ENCODE peak calls at places on chromosomes 12 and 14, in ten cellular contexts. J is upper lobe of left lung, L is sigmoid colon, E is A549, W is SK-N-SH, H is transverse colon, Z is ovary, Q is HepG2, Y is K562, T is tibial nerve. O is an unnamed sample. For H3K4me1, the result is how much of the 10 kb centered on the place peaks cover.

GRCh38 chr14:91116913-91117588 is 3.2 kb downstream of the DGLUCY start:
- DNase-seq in J (no peak), L (no peak), E (no peak), W (no peak), H (no peak), Z (no peak), Q (no peak), Y (no peak), T (no peak), O (no peak)

GRCh38 chr14:99412122-99413061 is 68.3 kb downstream of the SETD3 start:
- DNase-seq in J (no peak), L (no peak), E (no peak), W (no peak), H (no peak), Z (peak), Q (no peak), Y (no peak), T (no peak), O (no peak)

GRCh38 chr12:51449569-51450246 is 25.1 kb downstream of the SLC4A8 start:
- DNase-seq in J (no peak), L (no peak), E (no peak), W (no peak), H (no peak), Z (no peak), Q (no peak), Y (no peak), T (no peak), O (no peak)

GRCh38 chr12:2773199-2773875 is 21.4 kb upstream of the FKBP4 start:
- DNase-seq in J (no peak), L (no peak), E (no peak), W (no peak), H (no peak), Z (no peak), Q (no peak), Y (no peak), T (no peak), O (no peak)

GRCh38 chr12:1935700-1936378 is 17.4 kb upstream of the CACNA2D4 start:
- DNase-seq in J (no peak), L (peak), E (no peak), W (peak), H (no peak), Z (no peak), Q (no peak), Y (no peak), T (no peak), O (no peak)

GRCh38 chr14:99117671-99118045 is 154.3 kb downstream of the BCL11B start:
- DNase-seq in J (no peak), L (no peak), E (no peak), W (no peak), H (no peak), Z (no peak), Q (no peak), Y (no peak), T (no peak), O (no peak)

GRCh38 chr14:65456247-65456646 is 43.7 kb downstream of the FUT8 start:
- DNase-seq in J (no peak), L (no peak), E (no peak), W (no peak), H (no peak), Z (no peak), Q (no peak), Y (no peak), T (no peak), O (no peak)

GRCh38 chr12:48795550-48796455 is 6.9 kb upstream of the ADCY6 start:
- DNase-seq in J (peak), L (peak), E (peak), W (peak), H (peak), Z (peak), Q (peak), Y (peak), T (peak), O (no peak)

GRCh38 chr14:31465113-31465512 is 7.8 kb upstream of the DTD2 start:
- DNase-seq in J (no peak), L (no peak), E (no peak), W (no peak), H (no peak), Z (no peak), Q (no peak), Y (no peak), T (no peak), O (no peak)

GRCh38 chr12:4994622-4995021 is 49.1 kb upstream of the KCNA5 start:
- DNase-seq in J (no peak), L (no peak), E (no peak), W (no peak), H (no peak), Z (no peak), Q (no peak), Y (no peak), T (no peak), O (no peak)

GRCh38 chr14:55481769-55482168 is 41.4 kb upstream of the TBPL2 start:
- DNase-seq in J (no peak), L (no peak), E (no peak), W (no peak), H (no peak), Z (no peak), Q (no peak), Y (no peak), T (no peak), O (no peak)

GRCh38 chr12:47757840-47758583 is 668 bp downstream of the RAPGEF3 start:
- DNase-seq in J (peak), L (no peak), E (no peak), W (no peak), H (peak), Z (peak), Q (no peak), Y (no peak), T (no peak), O (no peak)

GRCh38 chr12:121001841-121002483 is 14.3 kb downstream of the C12orf43 start:
- DNase-seq in J (no peak), L (no peak), E (no peak), W (no peak), H (no peak), Z (no peak), Q (no peak), Y (no peak), T (no peak), O (no peak)

GRCh38 chr12:176321-177181 is 37.4 kb downstream of the SLC6A12 start:
- DNase-seq in J (no peak), L (no peak), E (no peak), W (peak), H (peak), Z (no peak), Q (peak), Y (no peak), T (no peak), O (no peak)

GRCh38 chr12:93851245-93851665 is 174.1 kb downstream of the CRADD start:
- DNase-seq in J (no peak), L (no peak), E (no peak), W (no peak), H (peak), Z (no peak), Q (no peak), Y (no peak), T (no peak), O (no peak)

GRCh38 chr12:57005980-57006808 is at the start of gene ZBTB39:
- DNase-seq in J (peak), L (peak), E (peak), W (peak), H (peak), Z (peak), Q (peak), Y (peak), T (no peak), O (no peak)

GRCh38 chr12:70948976-70949336 is 28.4 kb upstream of the PTPRR start:
- DNase-seq in J (no peak), L (peak), E (no peak), W (no peak), H (no peak), Z (peak), Q (no peak), Y (no peak), T (no peak), O (no peak)

GRCh38 chr12:69068431-69068830 is 135.5 kb upstream of the CPM start:
- DNase-seq in J (peak), L (no peak), E (peak), W (no peak), H (peak), Z (no peak), Q (peak), Y (no peak), T (no peak), O (no peak)

GRCh38 chr12:110965574-110965973 is 45.2 kb upstream of the MYL2 start:
- DNase-seq in J (no peak), L (no peak), E (no peak), W (no peak), H (no peak), Z (no peak), Q (no peak), Y (peak), T (no peak), O (no peak)

GRCh38 chr12:127294651-127295205 is 972.2 kb upstream of the TMEM132C start:
- DNase-seq in J (no peak), L (no peak), E (no peak), W (no peak), H (no peak), Z (no peak), Q (no peak), Y (no peak), T (no peak), O (peak)

GRCh38 chr12:116274552-116275375 is 2.7 kb downstream of the MED13L start:
- DNase-seq in J (no peak), L (no peak), E (no peak), W (no peak), H (no peak), Z (no peak), Q (no peak), Y (no peak), T (no peak), O (no peak)

GRCh38 chr12:106145539-106146447 is 7.0 kb upstream of the NUAK1 start:
- DNase-seq in J (no peak), L (no peak), E (no peak), W (no peak), H (peak), Z (peak), Q (no peak), Y (no peak), T (no peak), O (no peak)

GRCh38 chr12:97640826-97641225 is 178.2 kb downstream of the RMST start:
- DNase-seq in J (no peak), L (no peak), E (no peak), W (no peak), H (no peak), Z (no peak), Q (no peak), Y (no peak), T (no peak), O (no peak)

GRCh38 chr14:50510157-50510556 is 22.2 kb downstream of the MAP4K5 start:
- DNase-seq in J (no peak), L (no peak), E (no peak), W (no peak), H (no peak), Z (no peak), Q (no peak), Y (no peak), T (no peak), O (no peak)

GRCh38 chr12:50104614-50105366 is 982 bp downstream of the GPD1 start:
- DNase-seq in J (no peak), L (peak), E (no peak), W (no peak), H (no peak), Z (no peak), Q (peak), Y (no peak), T (no peak), O (no peak)

GRCh38 chr12:1517007-1517406 is 77.4 kb downstream of the FBXL14 start:
- DNase-seq in J (no peak), L (no peak), E (no peak), W (peak), H (no peak), Z (no peak), Q (peak), Y (no peak), T (no peak), O (no peak)

GRCh38 chr12:49827351-49828099 is 688 bp downstream of the NCKAP5L start:
- DNase-seq in J (peak), L (peak), E (peak), W (peak), H (peak), Z (peak), Q (peak), Y (peak), T (peak), O (no peak)

GRCh38 chr12:56818629-56819028 is 55.5 kb downstream of the HSD17B6 start:
- DNase-seq in J (no peak), L (no peak), E (no peak), W (no peak), H (no peak), Z (no peak), Q (no peak), Y (no peak), T (no peak), O (no peak)

GRCh38 chr12:27398466-27398865 is 48.1 kb upstream of the SMCO2 start:
- DNase-seq in J (no peak), L (no peak), E (no peak), W (no peak), H (no peak), Z (no peak), Q (no peak), Y (no peak), T (no peak), O (no peak)

GRCh38 chr14:33052899-33053400 is 114.3 kb downstream of the NPAS3 start:
- DNase-seq in J (no peak), L (no peak), E (no peak), W (no peak), H (no peak), Z (no peak), Q (no peak), Y (no peak), T (no peak), O (no peak)

GRCh38 chr12:47231456-47231855 is 151.7 kb upstream of the AMIGO2 start:
- DNase-seq in J (no peak), L (no peak), E (no peak), W (no peak), H (no peak), Z (no peak), Q (no peak), Y (no peak), T (no peak), O (no peak)

GRCh38 chr12:12734561-12735071 is 17.4 kb downstream of the CDKN1B start:
- DNase-seq in J (no peak), L (no peak), E (no peak), W (no peak), H (no peak), Z (no peak), Q (no peak), Y (no peak), T (no peak), O (no peak)
- TF ChIP-seq EP300 in J (no peak), L (no peak), E (no peak), W (no peak), H (no peak), Z (no peak), Q (no peak), Y (no peak), T (no peak), O (no peak)

DNA sequence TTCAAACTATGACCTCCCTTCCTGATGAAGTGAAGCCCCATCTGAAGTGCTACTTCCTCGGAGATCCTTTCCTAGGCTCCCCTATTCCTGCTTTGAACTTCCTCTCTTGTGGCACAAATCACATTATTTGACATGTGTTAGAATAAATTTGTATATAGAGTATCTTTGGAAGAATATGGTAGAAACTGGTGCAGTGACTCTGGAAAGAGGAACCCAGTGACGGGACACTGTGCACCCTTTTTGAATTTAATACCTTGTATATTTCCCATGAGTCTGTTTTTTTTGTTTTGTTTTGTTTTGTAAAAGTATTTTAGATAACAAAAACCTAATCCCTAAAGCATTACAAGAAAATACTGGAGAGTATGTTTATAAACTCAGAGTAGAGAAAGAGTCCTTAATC is 66.3 kb upstream of the SRSF5 start:
- DNase-seq in J (no peak), L (no peak), E (no peak), W (no peak), H (no peak), Z (no peak), Q (no peak), Y (no peak), T (no peak), O (no peak)
- H3K4me1 ChIP-seq in J (half or more), L (under half), E (under half), W (under half), H (under half), Z (under half), Q (half or more), Y (half or more), T (half or more), O (under half)

GRCh38 chr12:124866195-124866882 is 2.7 kb upstream of the SCARB1 start:
- DNase-seq in J (no peak), L (no peak), E (no peak), W (no peak), H (no peak), Z (no peak), Q (no peak), Y (no peak), T (no peak), O (no peak)

GRCh38 chr12:124863409-124864325 is at the start of gene SCARB1:
- DNase-seq in J (peak), L (peak), E (peak), W (peak), H (peak), Z (peak), Q (peak), Y (peak), T (peak), O (peak)

GRCh38 chr12:124865728-124866127 is 2.1 kb upstream of the SCARB1 start:
- DNase-seq in J (peak), L (no peak), E (no peak), W (no peak), H (no peak), Z (no peak), Q (no peak), Y (no peak), T (no peak), O (no peak)

GRCh38 chr12:124862768-124863408 is 776 bp downstream of the SCARB1 start:
- DNase-seq in J (peak), L (no peak), E (peak), W (peak), H (peak), Z (peak), Q (no peak), Y (peak), T (no peak), O (no peak)

GRCh38 chr12:124864326-124864752 is 675 bp upstream of the SCARB1 start:
- DNase-seq in J (no peak), L (no peak), E (no peak), W (no peak), H (no peak), Z (no peak), Q (no peak), Y (no peak), T (no peak), O (no peak)
- TF ChIP-seq EP300 in J (no peak), L (no peak), E (no peak), W (no peak), H (no peak), Z (no peak), Q (no peak), Y (no peak), T (no peak), O (no peak)

GRCh38 chr14:69298131-69299071 is 38.4 kb downstream of the GALNT16 start:
- DNase-seq in J (no peak), L (no peak), E (no peak), W (no peak), H (no peak), Z (peak), Q (no peak), Y (no peak), T (no peak), O (no peak)
- H3K4me1 ChIP-seq in J (under half), L (under half), E (under half), W (under half), H (under half), Z (under half), Q (under half), Y (under half), T (under half), O (under half)

O was measured in suprapubic skin.